ENCODE peak calls at places on chromosome 14, in eight cellular contexts. M is astrocyte; Y is EL; X is SK-N-SH; Q is AG04450; C is effector memory CD8-positive, alpha-beta T cell; O is CD8-positive, alpha-beta memory T cell; S is pons. T is an unnamed sample.

GRCh38 chr14:53715390-53715730 is 241.3 kb downstream of the BMP4 start:
- DNase-seq in M (peak; percentile 65), Y (peak; percentile 79), X (no peak), Q (no peak), C (no peak), O (no peak), S (no peak), T (peak; percentile 2)

GRCh38 chr14:94345344-94346072 is 22.4 kb upstream of the SERPINA6 start:
- DNase-seq in M (peak; percentile 94), Y (peak; percentile 97), X (no peak), Q (peak; percentile 67), C (peak; percentile 20), O (no peak), S (no peak), T (no peak)

GRCh38 chr14:70995671-70996070 is 88.4 kb downstream of the PCNX1 start:
- DNase-seq in M (no peak), Y (peak; percentile 14), X (no peak), Q (no peak), C (no peak), O (no peak), S (no peak), T (no peak)

GRCh38 chr14:36605506-36605857 is 23.1 kb upstream of the NKX2-8 start:
- DNase-seq in M (no peak), Y (no peak), X (no peak), Q (no peak), C (no peak), O (no peak), S (no peak), T (no peak)

GRCh38 chr14:85587152-85587697 is 57.3 kb downstream of the FLRT2 start:
- DNase-seq in M (peak; percentile 95), Y (peak; percentile 84), X (no peak), Q (no peak), C (no peak), O (no peak), S (no peak), T (no peak)

GRCh38 chr14:90398315-90398811 is 1.5 kb downstream of the CALM1 start:
- DNase-seq in M (no peak), Y (peak; percentile 50), X (peak; percentile 79), Q (no peak), C (peak; percentile 72), O (peak; percentile 81), S (peak; percentile 43), T (no peak)

GRCh38 chr14:73180385-73180805 is 44.1 kb downstream of the PSEN1 start:
- DNase-seq in M (peak; percentile 53), Y (peak; percentile 43), X (no peak), Q (peak; percentile 23), C (no peak), O (no peak), S (no peak), T (no peak)

GRCh38 chr14:63647696-63648410 is 6.2 kb upstream of the WDR89 start:
- DNase-seq in M (peak; percentile 17), Y (peak; percentile 23), X (no peak), Q (no peak), C (no peak), O (no peak), S (no peak), T (no peak)

T was measured in putamen.